ENCODE peak calls at places on chromosome 9, in six cellular contexts. U, K, V, G, L and E are unnamed samples.

GRCh38 chr9:137082925-137083290 is 3.9 kb upstream of the MAN1B1 start:
- DNase-seq in U (no peak), K (no peak), V (no peak), G (no peak), L (no peak), E (no peak)

GRCh38 chr9:20618361-20618799 is 3.9 kb downstream of the MLLT3 start:
- DNase-seq in U (peak; percentile 54), K (no peak), V (no peak), G (peak; percentile 87), L (peak; percentile 24), E (no peak)

GRCh38 chr9:130606887-130607582 is 27.7 kb downstream of the FUBP3 start:
- DNase-seq in U (no peak), K (no peak), V (no peak), G (no peak), L (no peak), E (no peak)

GRCh38 chr9:18543406-18543965 is 69.5 kb downstream of the ADAMTSL1 start:
- DNase-seq in U (no peak), K (no peak), V (no peak), G (peak; percentile 58), L (no peak), E (no peak)

GRCh38 chr9:34500623-34501267 is 22.0 kb downstream of the ENHO start:
- DNase-seq in U (peak; percentile 69), K (peak; percentile 60), V (peak; percentile 77), G (peak; percentile 64), L (peak; percentile 84), E (no peak)

GRCh38 chr9:93093449-93094293 is 2.3 kb upstream of the CARD19 start:
- DNase-seq in U (no peak), K (peak; percentile 50), V (peak; percentile 58), G (no peak), L (peak; percentile 53), E (peak; percentile 44)

GRCh38 chr9:131954299-131954698 is 125.4 kb downstream of the MED27 start:
- DNase-seq in U (no peak), K (no peak), V (no peak), G (peak; percentile 20), L (no peak), E (no peak)

GRCh38 chr9:111110805-111111204 is 72.5 kb upstream of the LPAR1 start:
- DNase-seq in U (no peak), K (no peak), V (no peak), G (no peak), L (no peak), E (no peak)

GRCh38 chr9:95874303-95874988 is 1.0 kb upstream of the ERCC6L2 start:
- DNase-seq in U (no peak), K (no peak), V (no peak), G (peak; percentile 27), L (no peak), E (no peak)

GRCh38 chr9:14661421-14662059 is 31.7 kb downstream of the ZDHHC21 start:
- DNase-seq in U (no peak), K (no peak), V (no peak), G (peak; percentile 12), L (no peak), E (no peak)

GRCh38 chr9:14424983-14425382 is 111.0 kb upstream of the NFIB start:
- DNase-seq in U (no peak), K (no peak), V (no peak), G (no peak), L (no peak), E (no peak)

GRCh38 chr9:116189683-116190082 is 36.1 kb downstream of the PAPPA start:
- DNase-seq in U (peak; percentile 43), K (no peak), V (no peak), G (no peak), L (no peak), E (no peak)

GRCh38 chr9:124017064-124017928 is 5.7 kb downstream of the LHX2 start:
- DNase-seq in U (no peak), K (no peak), V (peak; percentile 62), G (no peak), L (no peak), E (no peak)

GRCh38 chr9:32533338-32533737 is 7.3 kb upstream of the RIGI start:
- DNase-seq in U (no peak), K (no peak), V (no peak), G (no peak), L (no peak), E (no peak)

GRCh38 chr9:98796364-98797101 is at the start of gene ANKS6:
- DNase-seq in U (peak; percentile 91), K (peak; percentile 90), V (peak; percentile 80), G (peak; percentile 58), L (peak; percentile 82), E (peak; percentile 84)

GRCh38 chr9:113299800-113300292 is 3.3 kb downstream of the RNF183 start:
- DNase-seq in U (peak; percentile 53), K (no peak), V (no peak), G (no peak), L (no peak), E (no peak)

GRCh38 chr9:15606667-15607472 is 54.0 kb downstream of the CCDC171 start:
- DNase-seq in U (no peak), K (no peak), V (no peak), G (peak; percentile 36), L (peak; percentile 2), E (no peak)

GRCh38 chr9:132391446-132391845 is 15.2 kb downstream of the TTF1 start:
- DNase-seq in U (no peak), K (no peak), V (no peak), G (no peak), L (no peak), E (no peak)

GRCh38 chr9:134439368-134439784 is 113.1 kb downstream of the RXRA start:
- DNase-seq in U (no peak), K (peak; percentile 50), V (no peak), G (no peak), L (no peak), E (peak; percentile 65)
- TF ChIP-seq CTCF in U (no peak), K (no peak), V (no peak), G (no peak), L (no peak), E (peak; percentile 9)

DNA sequence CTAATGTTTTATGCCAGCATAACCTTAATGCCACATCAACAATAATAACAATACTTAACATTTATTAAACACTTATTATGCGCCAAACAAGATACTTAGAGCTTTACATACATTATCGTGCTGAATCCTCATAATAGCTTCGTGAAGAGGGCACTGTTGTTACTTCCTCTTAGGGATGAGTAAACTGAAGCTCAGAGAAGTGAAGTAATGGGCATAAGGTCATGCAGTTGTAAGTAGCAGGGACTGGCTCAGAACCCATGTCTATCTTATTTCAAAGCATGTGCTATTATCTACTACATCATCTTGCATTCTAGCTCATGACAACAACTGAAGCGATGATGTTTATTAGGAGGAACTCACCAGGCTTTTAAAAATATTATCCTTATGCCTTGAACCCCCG is 34.9 kb upstream of the PPP3R2 start:
- DNase-seq in U (no peak), K (no peak), V (no peak), G (no peak), L (no peak), E (no peak)
- TF ChIP-seq CTCF in U (no peak), K (no peak), V (no peak), G (no peak), L (no peak), E (no peak)

DNA sequence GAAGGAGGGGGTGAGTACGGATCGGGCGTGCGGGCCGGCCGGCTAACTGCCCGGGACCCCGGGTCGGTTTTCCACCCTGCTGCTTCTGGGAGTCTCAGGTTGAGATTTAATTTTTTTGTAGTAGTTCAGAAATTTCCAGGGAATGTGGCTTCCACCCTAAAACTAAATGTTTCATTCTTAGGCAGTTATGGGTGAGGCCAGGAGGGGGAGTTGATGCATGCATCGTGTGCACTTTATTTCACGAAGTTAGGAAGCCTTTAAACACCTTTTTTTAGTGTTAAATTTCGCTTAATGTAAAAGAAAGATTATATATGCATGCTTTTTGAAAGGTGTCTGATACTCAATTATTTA is 914 bp downstream of the CDK9 start:
- DNase-seq in U (no peak), K (no peak), V (no peak), G (no peak), L (no peak), E (no peak)
- TF ChIP-seq CTCF in U (no peak), K (no peak), V (peak; percentile 26), G (peak; percentile 36), L (peak; percentile 73), E (peak; percentile 40)

GRCh38 chr9:127918201-127919107 is 1.6 kb upstream of the ST6GALNAC4 start:
- DNase-seq in U (no peak), K (peak; percentile 75), V (no peak), G (no peak), L (no peak), E (peak; percentile 61)
- TF ChIP-seq CTCF in U (no peak), K (no peak), V (no peak), G (no peak), L (peak; percentile 29), E (no peak)